ENCODE peak calls at places on chromosomes 16 and 17, in four cellular contexts. One of them, this sample, is unnamed.

GRCh38 chr17:65565559-65565958 is 4.1 kb upstream of the AXIN2 start:
- DNase-seq in MM.1S: no peak
- DNase-seq in neuronal stem cell: no peak
- DNase-seq in transverse colon: no peak
- DNase-seq in this sample: no peak

GRCh38 chr16:12141073-12141472 is 164.5 kb downstream of the SNX29 start:
- DNase-seq in transverse colon: no peak
- DNase-seq in MM.1S: no peak
- DNase-seq in neuronal stem cell: no peak
- DNase-seq in this sample: no peak

GRCh38 chr17:48384164-48384563 is 45.9 kb downstream of the SKAP1 start:
- DNase-seq in neuronal stem cell: no peak
- DNase-seq in transverse colon: no peak
- DNase-seq in MM.1S: no peak
- DNase-seq in this sample: no peak

GRCh38 chr17:21573961-21574610 is 118.2 kb upstream of the KCNJ18 start:
- DNase-seq in transverse colon: peak; percentile 38
- DNase-seq in MM.1S: no peak
- DNase-seq in neuronal stem cell: no peak
- DNase-seq in this sample: peak; percentile 63

GRCh38 chr17:75625813-75626486 is 7.3 kb upstream of the SMIM5 start:
- DNase-seq in transverse colon: no peak
- DNase-seq in neuronal stem cell: peak; percentile 35
- DNase-seq in MM.1S: peak; percentile 33
- DNase-seq in this sample: no peak

GRCh38 chr17:49787932-49788442 is 494 bp upstream of the KAT7 start:
- DNase-seq in MM.1S: peak; percentile 20
- DNase-seq in neuronal stem cell: no peak
- DNase-seq in transverse colon: peak; percentile 26
- DNase-seq in this sample: peak; percentile 38

GRCh38 chr17:37662358-37662757 is 19.1 kb upstream of the DDX52 start:
- DNase-seq in neuronal stem cell: peak; percentile 58
- DNase-seq in transverse colon: no peak
- DNase-seq in MM.1S: no peak
- DNase-seq in this sample: no peak

GRCh38 chr17:45299311-45299710 is 17.5 kb downstream of the MAP3K14 start:
- DNase-seq in neuronal stem cell: no peak
- DNase-seq in transverse colon: no peak
- DNase-seq in MM.1S: no peak
- DNase-seq in this sample: no peak

GRCh38 chr16:21097151-21097550 is 53.5 kb downstream of the DNAH3 start:
- DNase-seq in neuronal stem cell: no peak
- DNase-seq in MM.1S: no peak
- DNase-seq in transverse colon: no peak
- DNase-seq in this sample: no peak

GRCh38 chr17:73760186-73760758 is 116.0 kb upstream of the SDK2 start:
- DNase-seq in neuronal stem cell: no peak
- DNase-seq in transverse colon: no peak
- DNase-seq in MM.1S: no peak
- DNase-seq in this sample: no peak

GRCh38 chr17:28967240-28968135 is 16.2 kb upstream of the PHF12 start:
- DNase-seq in neuronal stem cell: peak; percentile 30
- DNase-seq in transverse colon: no peak
- DNase-seq in MM.1S: no peak
- DNase-seq in this sample: no peak

GRCh38 chr17:78541488-78542237 is 35.5 kb downstream of the DNAH17 start:
- DNase-seq in transverse colon: no peak
- DNase-seq in MM.1S: no peak
- DNase-seq in neuronal stem cell: no peak
- DNase-seq in this sample: no peak

GRCh38 chr17:2595736-2596135 is 2.3 kb downstream of the PAFAH1B1 start:
- DNase-seq in neuronal stem cell: no peak
- DNase-seq in transverse colon: no peak
- DNase-seq in MM.1S: no peak
- DNase-seq in this sample: no peak

GRCh38 chr16:47311738-47312505 is 148.9 kb downstream of the ITFG1 start:
- DNase-seq in transverse colon: no peak
- DNase-seq in MM.1S: no peak
- DNase-seq in neuronal stem cell: no peak
- DNase-seq in this sample: no peak

GRCh38 chr17:78231991-78232759 is 744 bp downstream of the TMEM235 start:
- DNase-seq in neuronal stem cell: no peak
- DNase-seq in transverse colon: no peak
- DNase-seq in MM.1S: no peak
- DNase-seq in this sample: no peak

GRCh38 chr17:8163978-8164814 is 1.4 kb upstream of the VAMP2 start:
- DNase-seq in transverse colon: peak; percentile 82
- DNase-seq in neuronal stem cell: no peak
- DNase-seq in MM.1S: no peak
- DNase-seq in this sample: peak; percentile 91

GRCh38 chr16:24645739-24646645 is 83.5 kb upstream of the TNRC6A start:
- DNase-seq in transverse colon: no peak
- DNase-seq in MM.1S: no peak
- DNase-seq in neuronal stem cell: no peak
- DNase-seq in this sample: peak; percentile 17

GRCh38 chr16:65782537-65783290 is 583.8 kb upstream of the CDH5 start:
- DNase-seq in neuronal stem cell: no peak
- DNase-seq in MM.1S: no peak
- DNase-seq in transverse colon: no peak
- DNase-seq in this sample: no peak

GRCh38 chr17:58643147-58643546 is 48.7 kb downstream of the TEX14 start:
- DNase-seq in neuronal stem cell: no peak
- DNase-seq in MM.1S: no peak
- DNase-seq in transverse colon: no peak
- DNase-seq in this sample: no peak

GRCh38 chr17:72985882-72986720 is 106.4 kb downstream of the SLC39A11 start:
- DNase-seq in neuronal stem cell: peak; percentile 69
- DNase-seq in MM.1S: peak; percentile 66
- DNase-seq in transverse colon: peak; percentile 57
- DNase-seq in this sample: no peak

GRCh38 chr16:84922351-84923135 is 88.8 kb downstream of the ZDHHC7 start:
- DNase-seq in MM.1S: no peak
- DNase-seq in neuronal stem cell: no peak
- DNase-seq in transverse colon: peak; percentile 63
- DNase-seq in this sample: peak; percentile 65

GRCh38 chr16:71931599-71931998 is 36.3 kb downstream of the IST1 start:
- DNase-seq in transverse colon: no peak
- DNase-seq in MM.1S: no peak
- DNase-seq in neuronal stem cell: no peak
- DNase-seq in this sample: peak; percentile 20

GRCh38 chr16:53090591-53091507 is 36.1 kb downstream of the CHD9 start:
- DNase-seq in neuronal stem cell: no peak
- DNase-seq in transverse colon: peak; percentile 88
- DNase-seq in MM.1S: peak; percentile 80
- DNase-seq in this sample: peak; percentile 89

GRCh38 chr17:28960256-28961106 is 9.2 kb upstream of the PHF12 start:
- DNase-seq in MM.1S: no peak
- DNase-seq in transverse colon: no peak
- DNase-seq in neuronal stem cell: no peak
- DNase-seq in this sample: no peak

GRCh38 chr17:48961516-48962233 is 6.7 kb downstream of the GIP start:
- DNase-seq in transverse colon: no peak
- DNase-seq in MM.1S: no peak
- DNase-seq in neuronal stem cell: no peak
- DNase-seq in this sample: no peak

GRCh38 chr16:65532218-65532617 is 410.4 kb upstream of the CDH11 start:
- DNase-seq in neuronal stem cell: no peak
- DNase-seq in transverse colon: no peak
- DNase-seq in MM.1S: no peak
- DNase-seq in this sample: no peak

GRCh38 chr16:54286330-54287017 is at the start of gene IRX3:
- DNase-seq in neuronal stem cell: peak; percentile 87
- DNase-seq in transverse colon: peak; percentile 13
- DNase-seq in MM.1S: no peak
- DNase-seq in this sample: no peak

GRCh38 chr17:58318065-58318481 is 10.5 kb downstream of the TSPOAP1 start:
- DNase-seq in neuronal stem cell: no peak
- DNase-seq in MM.1S: no peak
- DNase-seq in transverse colon: no peak
- DNase-seq in this sample: no peak

GRCh38 chr16:30051518-30051917 is 14.0 kb upstream of the ALDOA start:
- DNase-seq in MM.1S: no peak
- DNase-seq in transverse colon: no peak
- DNase-seq in neuronal stem cell: no peak
- DNase-seq in this sample: peak; percentile 3

GRCh38 chr17:47844230-47844629 is 3.2 kb upstream of the SCRN2 start:
- DNase-seq in MM.1S: no peak
- DNase-seq in neuronal stem cell: no peak
- DNase-seq in transverse colon: no peak
- DNase-seq in this sample: no peak

GRCh38 chr17:73400915-73401545 is 89.2 kb upstream of the CDC42EP4 start:
- DNase-seq in transverse colon: no peak
- DNase-seq in neuronal stem cell: no peak
- DNase-seq in MM.1S: no peak
- DNase-seq in this sample: no peak

GRCh38 chr17:61075988-61076387 is 323.7 kb upstream of the TBX2 start:
- DNase-seq in neuronal stem cell: no peak
- DNase-seq in MM.1S: no peak
- DNase-seq in transverse colon: no peak
- DNase-seq in this sample: no peak

GRCh38 chr16:56425439-56425832 is at the start of gene AMFR:
- DNase-seq in neuronal stem cell: peak; percentile 78
- DNase-seq in transverse colon: peak; percentile 75
- DNase-seq in MM.1S: peak; percentile 89
- DNase-seq in this sample: peak; percentile 63

GRCh38 chr16:10616744-10617640 is 36.6 kb upstream of the EMP2 start:
- DNase-seq in MM.1S: no peak
- DNase-seq in transverse colon: peak; percentile 82
- DNase-seq in neuronal stem cell: no peak
- DNase-seq in this sample: peak; percentile 80

GRCh38 chr16:82456683-82457082 is 170.1 kb upstream of the CDH13 start:
- DNase-seq in transverse colon: peak; percentile 53
- DNase-seq in neuronal stem cell: peak; percentile 48
- DNase-seq in MM.1S: peak; percentile 39
- DNase-seq in this sample: peak; percentile 57

GRCh38 chr16:4663756-4664465 is 29.5 kb upstream of the NUDT16L1 start:
- DNase-seq in transverse colon: peak; percentile 53
- DNase-seq in MM.1S: no peak
- DNase-seq in neuronal stem cell: no peak
- DNase-seq in this sample: peak; percentile 75

GRCh38 chr17:62869885-62870580 is 61.9 kb upstream of the MARCHF10 start:
- DNase-seq in neuronal stem cell: peak; percentile 56
- DNase-seq in transverse colon: no peak
- DNase-seq in MM.1S: peak; percentile 50
- DNase-seq in this sample: no peak

GRCh38 chr17:82164853-82165252 is 47.8 kb downstream of the CCDC57 start:
- DNase-seq in transverse colon: no peak
- DNase-seq in neuronal stem cell: no peak
- DNase-seq in MM.1S: no peak
- DNase-seq in this sample: no peak
- H3K36me3 ChIP-seq in transverse colon: peaks cover 4% of the 10 kb centered on the region
- H3K36me3 ChIP-seq in neuronal stem cell: peaks cover 17% of the 10 kb centered on the region
- H3K36me3 ChIP-seq in MM.1S: no peaks in the 10 kb centered on the region
- H3K36me3 ChIP-seq in this sample: no peaks in the 10 kb centered on the region

GRCh38 chr16:75532142-75532765 is 3.7 kb downstream of the CHST5 start:
- DNase-seq in MM.1S: no peak
- DNase-seq in neuronal stem cell: no peak
- DNase-seq in transverse colon: no peak
- DNase-seq in this sample: no peak

GRCh38 chr16:75534560-75535205 is 1.2 kb downstream of the CHST5 start:
- DNase-seq in MM.1S: no peak
- DNase-seq in transverse colon: no peak
- DNase-seq in neuronal stem cell: no peak
- DNase-seq in this sample: peak; percentile 46

GRCh38 chr16:75535211-75535843 is 581 bp downstream of the CHST5 start:
- DNase-seq in neuronal stem cell: no peak
- DNase-seq in transverse colon: no peak
- DNase-seq in MM.1S: no peak
- DNase-seq in this sample: no peak

GRCh38 chr16:75529959-75530358 is 5.9 kb downstream of the CHST5 start:
- DNase-seq in MM.1S: no peak
- DNase-seq in transverse colon: no peak
- DNase-seq in neuronal stem cell: no peak
- DNase-seq in this sample: no peak

GRCh38 chr16:75532791-75533190 is 3.1 kb downstream of the CHST5 start:
- DNase-seq in transverse colon: no peak
- DNase-seq in neuronal stem cell: no peak
- DNase-seq in MM.1S: no peak
- DNase-seq in this sample: no peak
- H3K9me3 ChIP-seq in transverse colon: no peaks in the 10 kb centered on the region
- H3K9me3 ChIP-seq in neuronal stem cell: no peaks in the 10 kb centered on the region
- H3K9me3 ChIP-seq in MM.1S: no peaks in the 10 kb centered on the region
- H3K9me3 ChIP-seq in this sample: no peaks in the 10 kb centered on the region

DNA sequence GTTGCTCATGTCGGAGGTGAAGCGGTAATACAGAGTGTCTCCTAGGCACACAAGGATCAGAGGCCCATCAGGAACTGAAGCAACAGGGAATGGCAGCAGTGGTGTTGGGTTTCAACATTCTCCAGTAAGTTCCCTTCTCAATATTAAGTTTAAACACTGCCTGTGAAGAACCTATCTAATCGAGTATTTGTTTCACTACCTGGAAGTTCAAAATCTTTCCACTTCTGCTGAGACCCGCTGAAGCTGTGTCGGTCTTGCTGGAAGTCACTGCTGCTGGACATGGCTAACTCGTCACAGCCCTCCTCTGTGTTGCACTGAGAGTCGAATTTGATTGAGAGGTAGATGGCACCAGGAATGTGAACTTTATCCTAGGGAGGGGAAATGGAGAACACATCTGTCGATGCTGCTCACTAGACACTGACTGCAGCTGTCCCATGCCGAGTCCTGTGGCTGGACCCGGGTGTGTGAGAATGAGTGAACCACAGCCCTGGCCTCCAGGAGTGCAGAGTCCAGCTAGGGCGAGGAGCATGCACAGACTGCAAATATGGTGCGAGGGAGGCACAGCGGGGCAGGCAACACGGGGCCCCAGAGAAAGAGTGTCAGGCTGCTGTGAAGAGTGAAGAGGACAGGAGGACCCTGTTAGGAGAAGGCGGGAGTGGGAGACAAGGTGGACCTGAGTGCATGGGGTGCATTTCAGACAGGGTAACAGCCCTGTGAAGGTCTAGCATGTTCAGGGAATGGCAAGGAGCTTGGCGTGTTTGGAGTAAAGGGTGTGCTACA is 50.1 kb upstream of the ATP2A3 start:
- DNase-seq in neuronal stem cell: no peak
- DNase-seq in transverse colon: no peak
- DNase-seq in MM.1S: no peak
- DNase-seq in this sample: no peak
- H3K36me3 ChIP-seq in neuronal stem cell: peaks cover 27% of the 10 kb centered on the region
- H3K36me3 ChIP-seq in transverse colon: peaks cover 80% of the 10 kb centered on the region
- H3K36me3 ChIP-seq in MM.1S: peaks cover 4% of the 10 kb centered on the region
- H3K36me3 ChIP-seq in this sample: peaks cover 18% of the 10 kb centered on the region

GRCh38 chr16:67650023-67650422 is 5.1 kb downstream of the CARMIL2 start:
- DNase-seq in neuronal stem cell: no peak
- DNase-seq in transverse colon: no peak
- DNase-seq in MM.1S: no peak
- DNase-seq in this sample: no peak
- H3K9me3 ChIP-seq in neuronal stem cell: peaks cover 2% of the 10 kb centered on the region
- H3K9me3 ChIP-seq in transverse colon: no peaks in the 10 kb centered on the region
- H3K9me3 ChIP-seq in MM.1S: no peaks in the 10 kb centered on the region
- H3K9me3 ChIP-seq in this sample: no peaks in the 10 kb centered on the region

This sample was measured in mucosa of descending colon.